ENCODE peak calls at places on chromosomes 16 and 17, in six cellular contexts. One of them, this sample, is unnamed.

GRCh38 chr17:59838196-59838911 is 54.4 kb downstream of the TUBD1 start:
- DNase-seq in A172: peak
- DNase-seq in progenitor cell of endocrine pancreas: no peak
- DNase-seq in iPS-NIHi11: no peak
- DNase-seq in head of caudate nucleus: no peak
- DNase-seq in GM04504: no peak
- DNase-seq in this sample: no peak

GRCh38 chr17:74493381-74493833 is 27.0 kb downstream of the CD300A start:
- DNase-seq in A172: peak
- DNase-seq in progenitor cell of endocrine pancreas: peak
- DNase-seq in head of caudate nucleus: peak
- DNase-seq in iPS-NIHi11: peak
- DNase-seq in GM04504: no peak
- DNase-seq in this sample: peak

GRCh38 chr17:17710728-17711541 is 29.7 kb downstream of the RAI1 start:
- DNase-seq in GM04504: peak
- DNase-seq in progenitor cell of endocrine pancreas: peak
- DNase-seq in A172: peak
- DNase-seq in iPS-NIHi11: peak
- DNase-seq in head of caudate nucleus: peak
- DNase-seq in this sample: peak

GRCh38 chr17:42312285-42313130 is 24.2 kb downstream of the STAT5A start:
- DNase-seq in progenitor cell of endocrine pancreas: peak
- DNase-seq in GM04504: peak
- DNase-seq in head of caudate nucleus: peak
- DNase-seq in iPS-NIHi11: peak
- DNase-seq in A172: peak
- DNase-seq in this sample: peak

GRCh38 chr16:11374255-11374654 is 29.0 kb downstream of the RMI2 start:
- DNase-seq in A172: no peak
- DNase-seq in head of caudate nucleus: no peak
- DNase-seq in progenitor cell of endocrine pancreas: no peak
- DNase-seq in iPS-NIHi11: no peak
- DNase-seq in GM04504: no peak
- DNase-seq in this sample: no peak

GRCh38 chr17:4600563-4600962 is 16.2 kb downstream of the SMTNL2 start:
- DNase-seq in progenitor cell of endocrine pancreas: no peak
- DNase-seq in head of caudate nucleus: no peak
- DNase-seq in A172: no peak
- DNase-seq in GM04504: no peak
- DNase-seq in iPS-NIHi11: no peak
- DNase-seq in this sample: no peak

GRCh38 chr17:42571435-42572225 is 4.7 kb downstream of the MLX start:
- DNase-seq in iPS-NIHi11: no peak
- DNase-seq in A172: no peak
- DNase-seq in head of caudate nucleus: no peak
- DNase-seq in GM04504: no peak
- DNase-seq in progenitor cell of endocrine pancreas: no peak
- DNase-seq in this sample: no peak

GRCh38 chr16:75000481-75001081 is 1.8 kb downstream of the ZNRF1 start:
- DNase-seq in A172: no peak
- DNase-seq in progenitor cell of endocrine pancreas: no peak
- DNase-seq in head of caudate nucleus: no peak
- DNase-seq in iPS-NIHi11: peak
- DNase-seq in GM04504: no peak
- DNase-seq in this sample: no peak

GRCh38 chr16:88430524-88431446 is 22.3 kb upstream of the ZFPM1 start:
- DNase-seq in GM04504: no peak
- DNase-seq in iPS-NIHi11: peak
- DNase-seq in A172: no peak
- DNase-seq in head of caudate nucleus: no peak
- DNase-seq in progenitor cell of endocrine pancreas: no peak
- DNase-seq in this sample: no peak

GRCh38 chr17:73933871-73934270 is 269.6 kb upstream of the RPL38 start:
- DNase-seq in iPS-NIHi11: no peak
- DNase-seq in progenitor cell of endocrine pancreas: no peak
- DNase-seq in A172: peak
- DNase-seq in GM04504: no peak
- DNase-seq in head of caudate nucleus: no peak
- DNase-seq in this sample: no peak

GRCh38 chr16:67393790-67394270 is 532 bp upstream of the TPPP3 start:
- DNase-seq in progenitor cell of endocrine pancreas: no peak
- DNase-seq in A172: no peak
- DNase-seq in head of caudate nucleus: no peak
- DNase-seq in GM04504: no peak
- DNase-seq in iPS-NIHi11: no peak
- DNase-seq in this sample: no peak

GRCh38 chr16:66273644-66274334 is 92.7 kb upstream of the CDH5 start:
- DNase-seq in head of caudate nucleus: no peak
- DNase-seq in iPS-NIHi11: peak
- DNase-seq in A172: peak
- DNase-seq in progenitor cell of endocrine pancreas: no peak
- DNase-seq in GM04504: no peak
- DNase-seq in this sample: no peak

GRCh38 chr16:58421029-58421428 is 28.8 kb downstream of the GINS3 start:
- DNase-seq in progenitor cell of endocrine pancreas: no peak
- DNase-seq in head of caudate nucleus: peak
- DNase-seq in iPS-NIHi11: no peak
- DNase-seq in A172: peak
- DNase-seq in GM04504: no peak
- DNase-seq in this sample: no peak

GRCh38 chr16:85986931-85987749 is 88.2 kb downstream of the IRF8 start:
- DNase-seq in iPS-NIHi11: peak
- DNase-seq in head of caudate nucleus: no peak
- DNase-seq in GM04504: no peak
- DNase-seq in progenitor cell of endocrine pancreas: peak
- DNase-seq in A172: no peak
- DNase-seq in this sample: no peak

GRCh38 chr16:19513377-19514053 is 8.4 kb downstream of the GDE1 start:
- DNase-seq in GM04504: no peak
- DNase-seq in head of caudate nucleus: no peak
- DNase-seq in iPS-NIHi11: no peak
- DNase-seq in progenitor cell of endocrine pancreas: no peak
- DNase-seq in A172: no peak
- DNase-seq in this sample: no peak

GRCh38 chr16:66084306-66084705 is 282.2 kb upstream of the CDH5 start:
- DNase-seq in A172: no peak
- DNase-seq in iPS-NIHi11: no peak
- DNase-seq in progenitor cell of endocrine pancreas: no peak
- DNase-seq in GM04504: no peak
- DNase-seq in head of caudate nucleus: no peak
- DNase-seq in this sample: no peak

GRCh38 chr17:77392376-77393273 is 251.9 kb downstream of the SEC14L1 start:
- DNase-seq in GM04504: no peak
- DNase-seq in progenitor cell of endocrine pancreas: no peak
- DNase-seq in A172: no peak
- DNase-seq in iPS-NIHi11: peak
- DNase-seq in head of caudate nucleus: no peak
- DNase-seq in this sample: no peak

This sample was measured in astrocyte of the cerebellum.